ENCODE peak calls at places on chromosomes 5 and 9, in nine cellular contexts. S is A549; Z is GM20000; M is amniotic stem cell; C is activated CD8-positive, alpha-beta T cell treated with anti-CD3 and anti-CD28 coated beads, Interleukin-2, amount 10 ng/mL, durations not matched to agents 7 days and 5 days; G is HFF-Myc; A is D721Med; N is renal cortical epithelial cell; F is ACHN. L is an unnamed sample.

GRCh38 chr5:87154191-87154590 is 113.5 kb upstream of the RASA1 start:
- DNase-seq in N (no peak), A (no peak), M (no peak), G (no peak), F (no peak), C (no peak), Z (no peak), S (no peak), L (no peak)

GRCh38 chr5:130398825-130399224 is 494.6 kb downstream of the CHSY3 start:
- DNase-seq in M (no peak), G (no peak), C (no peak), S (no peak), Z (no peak), F (no peak), N (no peak), A (no peak), L (peak)

GRCh38 chr5:861442-862366 is 10.9 kb upstream of the ZDHHC11 start:
- DNase-seq in C (no peak), S (no peak), F (no peak), A (no peak), Z (no peak), N (no peak), G (no peak), M (no peak), L (no peak)

GRCh38 chr9:6827370-6827949 is 69.7 kb downstream of the KDM4C start:
- DNase-seq in G (no peak), C (peak), S (peak), F (peak), N (peak), Z (peak), M (no peak), A (peak), L (peak)

GRCh38 chr5:122713026-122713425 is 61.9 kb upstream of the SNX2 start:
- DNase-seq in S (no peak), G (no peak), Z (no peak), C (no peak), F (no peak), N (no peak), M (no peak), A (no peak), L (no peak)

GRCh38 chr9:82560457-82560904 is 502.5 kb downstream of the RASEF start:
- DNase-seq in G (no peak), C (no peak), N (no peak), M (no peak), Z (no peak), A (no peak), F (no peak), S (no peak), L (peak)

GRCh38 chr5:69202497-69202896 is 13.1 kb downstream of the CENPH start:
- DNase-seq in F (no peak), G (no peak), M (no peak), Z (no peak), C (no peak), S (no peak), A (no peak), N (no peak), L (no peak)

GRCh38 chr5:79042188-79042587 is 27.3 kb downstream of the DMGDH start:
- DNase-seq in N (no peak), C (no peak), Z (no peak), G (no peak), A (no peak), M (no peak), S (no peak), F (no peak), L (no peak)

GRCh38 chr5:10896016-10896415 is 135.0 kb upstream of the DAP start:
- DNase-seq in Z (no peak), M (no peak), G (no peak), F (no peak), S (no peak), A (no peak), C (no peak), N (peak), L (peak)

GRCh38 chr5:167578977-167579700 is 712.3 kb upstream of the WWC1 start:
- DNase-seq in G (no peak), C (no peak), Z (no peak), F (no peak), N (no peak), A (no peak), S (no peak), M (no peak), L (no peak)